ENCODE peak calls at places on chromosomes 16 and 17, in seven cellular contexts. F, A, O, W, B, E and Z are unnamed samples.

GRCh38 chr17:39352511-39352910 is 48.9 kb downstream of the FBXL20 start:
- DNase-seq in W (no peak), B (no peak), A (no peak), E (no peak), F (no peak), O (no peak), Z (no peak)

GRCh38 chr17:72976971-72977767 is 115.3 kb downstream of the SLC39A11 start:
- DNase-seq in B (peak; percentile 94), F (peak; percentile 64), O (peak; percentile 38), E (no peak), W (no peak), A (no peak), Z (peak; percentile 31)

GRCh38 chr17:78367193-78367592 is 7.3 kb upstream of the SOCS3 start:
- DNase-seq in O (no peak), W (no peak), A (no peak), E (no peak), F (no peak), B (no peak), Z (no peak)

GRCh38 chr16:19601083-19601976 is 45.8 kb downstream of the VPS35L start:
- DNase-seq in F (no peak), A (no peak), W (peak; percentile 34), O (no peak), B (peak; percentile 70), E (peak; percentile 14), Z (peak; percentile 7)

GRCh38 chr17:37848690-37849616 is 75.3 kb upstream of the TBC1D3K start:
- DNase-seq in B (peak; percentile 53), O (no peak), A (peak; percentile 73), W (no peak), E (peak; percentile 48), F (no peak), Z (no peak)

GRCh38 chr17:77459018-77459755 is 318.4 kb downstream of the SEC14L1 start:
- DNase-seq in O (no peak), W (no peak), B (no peak), A (no peak), E (peak; percentile 44), F (no peak), Z (no peak)

GRCh38 chr16:88810868-88811599 is 694 bp downstream of the APRT start:
- DNase-seq in O (peak; percentile 79), W (peak; percentile 53), E (peak; percentile 78), A (peak; percentile 51), B (peak; percentile 79), F (peak; percentile 77), Z (no peak)

GRCh38 chr16:89720859-89721643 is at the start of the genes VPS9D1 and ZNF276:
- DNase-seq in B (peak; percentile 78), F (peak; percentile 89), E (peak; percentile 87), O (peak; percentile 89), W (peak; percentile 86), A (peak; percentile 71), Z (no peak)

GRCh38 chr17:82236142-82236971 is 7.5 kb downstream of the SLC16A3 start:
- DNase-seq in W (peak; percentile 71), F (peak; percentile 66), A (no peak), E (peak; percentile 67), O (peak; percentile 67), B (peak; percentile 54), Z (no peak)

GRCh38 chr17:80482555-80483308 is 6.3 kb upstream of the NPTX1 start:
- DNase-seq in B (no peak), F (no peak), O (no peak), W (no peak), A (no peak), E (no peak), Z (no peak)

GRCh38 chr17:48510761-48511604 is 19.8 kb downstream of the HOXB1 start:
- DNase-seq in A (no peak), F (no peak), W (peak; percentile 20), O (no peak), B (peak; percentile 90), E (peak; percentile 47), Z (peak; percentile 44)

GRCh38 chr17:9146064-9146463 is 124.8 kb downstream of the NTN1 start:
- DNase-seq in O (no peak), W (no peak), E (no peak), F (no peak), A (no peak), B (no peak), Z (no peak)

GRCh38 chr16:11614587-11615175 is 28.0 kb upstream of the LITAF start:
- DNase-seq in E (no peak), A (no peak), W (no peak), B (no peak), F (no peak), O (no peak), Z (no peak)

GRCh38 chr17:29610395-29610794 is 12.3 kb downstream of the CORO6 start:
- DNase-seq in F (no peak), A (no peak), B (no peak), O (no peak), W (no peak), E (no peak), Z (no peak)

GRCh38 chr17:44335515-44336356 is 9.4 kb upstream of the GRN start:
- DNase-seq in B (no peak), W (no peak), A (no peak), O (no peak), E (no peak), F (no peak), Z (no peak)

GRCh38 chr17:31753011-31753410 is 106.0 kb downstream of the COPRS start:
- DNase-seq in W (no peak), E (no peak), B (no peak), A (no peak), F (no peak), O (no peak), Z (no peak)

GRCh38 chr16:85332175-85332574 is 219.9 kb upstream of the CIBAR2 start:
- DNase-seq in F (no peak), B (no peak), W (no peak), A (no peak), O (no peak), E (no peak), Z (no peak)

GRCh38 chr16:760498-761343 is at the start of gene MSLN:
- DNase-seq in O (no peak), B (peak; percentile 24), W (no peak), F (no peak), A (no peak), E (no peak), Z (no peak)

GRCh38 chr17:7862692-7863437 is 5.1 kb downstream of the CYB5D1 start:
- DNase-seq in A (no peak), B (peak; percentile 65), F (no peak), E (peak; percentile 52), O (peak; percentile 20), W (peak; percentile 40), Z (no peak)

GRCh38 chr16:19003935-19004334 is 20.2 kb downstream of the TMC7 start:
- DNase-seq in O (no peak), A (no peak), B (no peak), F (no peak), W (no peak), E (no peak), Z (no peak)

GRCh38 chr17:29430275-29430674 is 40.1 kb downstream of the TAOK1 start:
- DNase-seq in B (no peak), A (no peak), E (no peak), W (no peak), F (no peak), O (no peak), Z (no peak)

GRCh38 chr16:80277182-80277581 is 263.6 kb upstream of the DYNLRB2 start:
- DNase-seq in W (no peak), E (no peak), B (no peak), F (no peak), O (no peak), A (no peak), Z (no peak)

GRCh38 chr16:19292186-19292585 is 6.7 kb downstream of the CLEC19A start:
- DNase-seq in A (no peak), F (no peak), W (no peak), B (no peak), O (no peak), E (no peak), Z (no peak)

GRCh38 chr17:58315750-58316149 is 12.8 kb downstream of the TSPOAP1 start:
- DNase-seq in B (no peak), W (no peak), F (no peak), O (no peak), A (no peak), E (no peak), Z (no peak)

GRCh38 chr17:81579821-81580321 is 27.7 kb upstream of the FAAP100 start:
- DNase-seq in O (no peak), B (peak; percentile 69), A (no peak), F (peak; percentile 64), W (no peak), E (no peak), Z (no peak)

GRCh38 chr16:50560903-50561863 is 13.0 kb downstream of the NKD1 start:
- DNase-seq in E (no peak), O (no peak), W (no peak), B (no peak), F (no peak), A (no peak), Z (no peak)

GRCh38 chr17:39152134-39152884 is 872 bp upstream of the PLXDC1 start:
- DNase-seq in A (peak; percentile 29), F (peak; percentile 56), W (peak; percentile 34), B (no peak), E (peak; percentile 46), O (peak; percentile 43), Z (no peak)